ENCODE peak calls at places on chromosomes 13 and 19, in four cellular contexts. F is DMS 273 treated with DMSO at 0.1 percent for 48 hours; U is Calu3; S is activated CD8-positive, alpha-beta T cell treated with anti-CD3 and anti-CD28 coated beads for 36 hours. Y is an unnamed sample.

GRCh38 chr19:56959211-56959610 is 118.7 kb upstream of the PEG3 start:
- DNase-seq in F (no peak), U (no peak), S (no peak), Y (no peak)

GRCh38 chr19:45716314-45717130 is 14.2 kb downstream of the FBXO46 start:
- DNase-seq in F (no peak), U (peak; percentile 28), S (peak; percentile 19), Y (no peak)

GRCh38 chr13:40494513-40494912 is 171.9 kb downstream of the FOXO1 start:
- DNase-seq in F (no peak), U (no peak), S (no peak), Y (no peak)

GRCh38 chr19:51158474-51159129 is 16.5 kb downstream of the SIGLEC7 start:
- DNase-seq in F (no peak), U (peak; percentile 88), S (peak; percentile 89), Y (peak; percentile 40)

GRCh38 chr13:46756977-46757376 is 40.0 kb downstream of the ESD start:
- DNase-seq in F (no peak), U (no peak), S (no peak), Y (no peak)

GRCh38 chr13:28819748-28820098 is 416 bp upstream of the MTUS2 start:
- DNase-seq in F (no peak), U (peak; percentile 66), S (peak; percentile 53), Y (peak; percentile 46)

GRCh38 chr13:23748591-23748990 is 140.6 kb downstream of the MIPEP start:
- DNase-seq in F (no peak), U (no peak), S (no peak), Y (no peak)

GRCh38 chr13:45737571-45738002 is 35.5 kb downstream of the CBY2 start:
- DNase-seq in F (no peak), U (no peak), S (peak; percentile 64), Y (no peak)

GRCh38 chr13:29654807-29655547 is 59.5 kb upstream of the SLC7A1 start:
- DNase-seq in F (no peak), U (no peak), S (no peak), Y (no peak)

GRCh38 chr19:327291-328024 is 17.1 kb downstream of the MIER2 start:
- DNase-seq in F (no peak), U (no peak), S (no peak), Y (no peak)

GRCh38 chr19:11418518-11419506 is at the start of gene RGL3:
- DNase-seq in F (no peak), U (peak; percentile 58), S (no peak), Y (no peak)

GRCh38 chr13:66343224-66343828 is 886.8 kb downstream of the PCDH9 start:
- DNase-seq in F (no peak), U (no peak), S (no peak), Y (no peak)

GRCh38 chr19:13610042-13610691 is 103.9 kb upstream of the CACNA1A start:
- DNase-seq in F (no peak), U (peak; percentile 27), S (peak; percentile 39), Y (no peak)

GRCh38 chr13:36736119-36736726 is 62.4 kb downstream of the SERTM1 start:
- DNase-seq in F (no peak), U (peak; percentile 47), S (peak; percentile 52), Y (no peak)

GRCh38 chr13:110265682-110266430 is 41.1 kb downstream of the COL4A1 start:
- DNase-seq in F (no peak), U (no peak), S (no peak), Y (no peak)

GRCh38 chr13:40665061-40665753 is 1.2 kb downstream of the FOXO1 start:
- DNase-seq in F (no peak), U (peak; percentile 31), S (peak; percentile 53), Y (no peak)

GRCh38 chr19:13493516-13494310 is 12.6 kb downstream of the CACNA1A start:
- DNase-seq in F (no peak), U (no peak), S (no peak), Y (no peak)

GRCh38 chr19:34232566-34233481 is 21.5 kb upstream of the GARRE1 start:
- DNase-seq in F (no peak), U (peak; percentile 76), S (peak; percentile 44), Y (no peak)

GRCh38 chr13:77832339-77833100 is 86.1 kb downstream of the EDNRB start:
- DNase-seq in F (no peak), U (no peak), S (no peak), Y (no peak)

GRCh38 chr19:30693179-30693578 is 321.0 kb downstream of the ZNF536 start:
- DNase-seq in F (peak; percentile 20), U (no peak), S (no peak), Y (no peak)

GRCh38 chr13:91270031-91270430 is 77.5 kb upstream of the MIR17HG start:
- DNase-seq in F (no peak), U (no peak), S (no peak), Y (no peak)

GRCh38 chr13:64725492-64725891 is 2504.6 kb downstream of the PCDH9 start:
- DNase-seq in F (no peak), U (no peak), S (no peak), Y (no peak)

GRCh38 chr19:34188388-34188787 is 16.1 kb downstream of the LSM14A start:
- DNase-seq in F (no peak), U (no peak), S (no peak), Y (no peak)

GRCh38 chr19:48290923-48291700 is 21.2 kb downstream of the ZNF114 start:
- DNase-seq in F (peak; percentile 45), U (peak; percentile 87), S (peak; percentile 55), Y (peak; percentile 40)

GRCh38 chr19:48297975-48298374 is 27.4 kb upstream of the EMP3 start:
- DNase-seq in F (no peak), U (no peak), S (no peak), Y (no peak)

GRCh38 chr19:51799311-51799997 is 4.5 kb downstream of the FPR3 start:
- DNase-seq in F (no peak), U (peak; percentile 61), S (no peak), Y (no peak)

GRCh38 chr13:40058757-40059236 is 403.3 kb downstream of the COG6 start:
- DNase-seq in F (no peak), U (no peak), S (peak; percentile 24), Y (no peak)

GRCh38 chr13:20708216-20708615 is 4.7 kb downstream of the IL17D start:
- DNase-seq in F (no peak), U (no peak), S (no peak), Y (no peak)

GRCh38 chr13:102993348-102993747 is 72.9 kb downstream of the SLC10A2 start:
- DNase-seq in F (no peak), U (no peak), S (no peak), Y (no peak)

Y was measured in GM18507.